ENCODE peak calls at places on chromosomes 4 and X, in ten cellular contexts. X is ovary, A is dorsolateral prefrontal cortex, S is HCT116, O is heart right ventricle, C is brain microvascular endothelial cell, Z is A549, G is Peyer's patch, E is astrocyte, K is psoas muscle. H is an unnamed sample.

GRCh38 chr4:2866891-2867290 is 23.2 kb downstream of the ADD1 start:
- DNase-seq in X (no peak), A (no peak), S (no peak), O (no peak), C (peak; percentile 59), Z (no peak), G (no peak), E (peak; percentile 39), K (no peak), H (no peak)

GRCh38 chr4:165766976-165767375 is 106.1 kb upstream of the TLL1 start:
- DNase-seq in X (no peak), A (no peak), S (no peak), O (no peak), C (no peak), Z (no peak), G (no peak), E (no peak), K (no peak), H (no peak)

GRCh38 chr4:158172196-158172557 is 648 bp downstream of the GASK1B start:
- DNase-seq in X (no peak), A (no peak), S (no peak), O (no peak), C (peak; percentile 16), Z (no peak), G (no peak), E (peak; percentile 50), K (no peak), H (peak; percentile 31)

GRCh38 chr4:58740897-58741296 is 1630.7 kb upstream of the IGFBP7 start:
- DNase-seq in X (no peak), A (no peak), S (no peak), O (no peak), C (no peak), Z (no peak), G (no peak), E (no peak), K (no peak), H (no peak)

GRCh38 chr4:170386974-170387373 is 297.2 kb upstream of the AADAT start:
- DNase-seq in X (no peak), A (no peak), S (no peak), O (no peak), C (peak; percentile 20), Z (no peak), G (no peak), E (peak; percentile 46), K (no peak), H (no peak)

GRCh38 chr4:94442251-94442650 is 9.5 kb upstream of the PDLIM5 start:
- DNase-seq in X (no peak), A (no peak), S (no peak), O (peak; percentile 40), C (no peak), Z (no peak), G (no peak), E (no peak), K (no peak), H (no peak)

GRCh38 chrX:84865113-84865512 is 138.6 kb upstream of the APOOL start:
- DNase-seq in X (no peak), A (no peak), S (no peak), O (no peak), C (peak; percentile 2), Z (no peak), G (no peak), E (no peak), K (no peak), H (no peak)

GRCh38 chr4:100288811-100289529 is 98.7 kb upstream of the DDIT4L start:
- DNase-seq in X (no peak), A (no peak), S (no peak), O (no peak), C (no peak), Z (no peak), G (no peak), E (no peak), K (no peak), H (no peak)

GRCh38 chr4:139720806-139721205 is 55.2 kb downstream of the MGST2 start:
- DNase-seq in X (no peak), A (no peak), S (no peak), O (no peak), C (no peak), Z (no peak), G (no peak), E (no peak), K (no peak), H (no peak)

GRCh38 chrX:69068295-69069085 is 96.8 kb downstream of the PJA1 start:
- DNase-seq in X (no peak), A (no peak), S (no peak), O (no peak), C (no peak), Z (no peak), G (no peak), E (no peak), K (no peak), H (no peak)

GRCh38 chrX:49233887-49234555 is 881 bp upstream of the CACNA1F start:
- DNase-seq in X (no peak), A (no peak), S (no peak), O (no peak), C (no peak), Z (no peak), G (no peak), E (no peak), K (no peak), H (no peak)

GRCh38 chrX:31265383-31265782 is 193.5 kb upstream of the FTHL17 start:
- DNase-seq in X (no peak), A (no peak), S (no peak), O (no peak), C (no peak), Z (no peak), G (no peak), E (no peak), K (no peak), H (no peak)

GRCh38 chr4:12488672-12489071 is 995.5 kb downstream of the RAB28 start:
- DNase-seq in X (no peak), A (no peak), S (no peak), O (peak; percentile 74), C (no peak), Z (no peak), G (no peak), E (no peak), K (no peak), H (peak; percentile 11)

GRCh38 chr4:114599231-114600065 is 841 bp downstream of the UGT8 start:
- DNase-seq in X (no peak), A (no peak), S (peak; percentile 15), O (no peak), C (no peak), Z (no peak), G (peak; percentile 55), E (peak; percentile 1), K (no peak), H (no peak)

GRCh38 chr4:56210397-56210796 is 176.9 kb downstream of the AASDH start:
- DNase-seq in X (no peak), A (no peak), S (no peak), O (no peak), C (no peak), Z (no peak), G (no peak), E (no peak), K (no peak), H (no peak)

GRCh38 chrX:1767026-1767425 is 152.2 kb downstream of the ASMT start:
- DNase-seq in X (no peak), A (no peak), S (no peak), O (no peak), C (no peak), Z (no peak), G (no peak), E (no peak), K (no peak), H (no peak)

GRCh38 chr4:173145111-173145510 is 23.5 kb upstream of the GALNT7 start:
- DNase-seq in X (no peak), A (no peak), S (no peak), O (no peak), C (no peak), Z (no peak), G (no peak), E (no peak), K (no peak), H (no peak)

GRCh38 chr4:88880501-88881226 is 176.3 kb downstream of the FAM13A start:
- DNase-seq in X (no peak), A (no peak), S (no peak), O (no peak), C (no peak), Z (no peak), G (no peak), E (no peak), K (no peak), H (peak; percentile 52)

DNA sequence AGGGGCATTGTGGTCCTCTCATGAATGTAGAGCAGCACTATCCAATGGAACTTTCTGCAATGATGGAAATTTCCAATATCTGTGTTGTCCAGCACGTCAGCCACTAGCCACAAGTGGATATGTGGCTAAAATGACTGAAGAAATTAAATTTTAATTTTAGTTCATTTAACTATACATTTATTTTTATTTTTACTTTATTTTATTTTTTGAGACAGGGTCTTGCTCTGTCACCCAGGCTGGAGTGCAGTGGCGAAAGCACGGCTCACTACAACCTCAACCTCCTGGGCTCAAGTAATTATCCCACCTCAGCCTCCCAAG is 13.3 kb upstream of the RBBP7 start:
- DNase-seq in X (no peak), A (no peak), S (no peak), O (no peak), C (no peak), Z (no peak), G (no peak), E (no peak), K (no peak), H (no peak)
- TF ChIP-seq CTCF in X (no peak), A (no peak), S (no peak), O (no peak), C (no peak), Z (no peak), G (no peak), E (no peak), K (no peak), H (no peak)

GRCh38 chr4:29047341-29048041 is 1672.7 kb upstream of the PCDH7 start:
- DNase-seq in X (no peak), A (no peak), S (no peak), O (no peak), C (no peak), Z (no peak), G (no peak), E (no peak), K (peak; percentile 43), H (no peak)
- H3K27ac ChIP-seq in X (no peak overlapping the region), A (peak overlapping the region; percentile 84), S (no peak overlapping the region), O (no peak overlapping the region), C (no peak overlapping the region), Z (no peak overlapping the region), G (no peak overlapping the region), E (peak overlapping the region; percentile 78), K (no peak overlapping the region), H (no peak overlapping the region)

DNA sequence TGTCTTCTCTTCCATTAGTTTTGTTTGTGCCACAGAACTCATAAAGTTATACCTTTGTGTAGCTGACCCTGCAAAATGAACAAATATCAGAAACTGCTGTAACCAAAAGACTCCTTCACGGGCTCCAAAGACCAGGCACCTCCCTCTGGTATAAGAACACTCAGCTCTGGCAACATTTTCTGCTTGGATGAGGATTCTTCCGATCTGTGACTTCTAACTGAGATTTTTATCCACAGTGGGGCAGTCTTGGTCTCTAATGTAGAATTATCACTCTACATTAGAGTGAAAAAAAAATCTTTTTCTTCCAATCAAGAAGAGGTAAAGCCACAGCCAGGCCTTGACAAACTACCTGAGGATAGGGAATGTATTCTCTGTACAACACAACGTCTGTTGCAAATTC is 38.5 kb upstream of the PRSS48 start:
- DNase-seq in X (no peak), A (no peak), S (no peak), O (no peak), C (no peak), Z (no peak), G (no peak), E (peak; percentile 3), K (no peak), H (peak; percentile 46)
- TF ChIP-seq CTCF in X (no peak), A (peak; percentile 54), S (peak; percentile 5), O (no peak), C (peak; percentile 27), Z (peak; percentile 7), G (peak; percentile 20), E (no peak), K (no peak), H (no peak)

GRCh38 chrX:38634665-38635064 is 73.3 kb downstream of the TSPAN7 start:
- DNase-seq in X (no peak), A (no peak), S (no peak), O (no peak), C (no peak), Z (no peak), G (no peak), E (no peak), K (no peak), H (no peak)
- H3K27ac ChIP-seq in X (no peak overlapping the region), A (no peak overlapping the region), S (no peak overlapping the region), O (no peak overlapping the region), C (no peak overlapping the region), Z (no peak overlapping the region), G (no peak overlapping the region), E (no peak overlapping the region), K (no peak overlapping the region), H (no peak overlapping the region)

H was measured in cardiac muscle cell.